ENCODE peak calls at places on chromosomes 2 and 18, in ten cellular contexts. O is nucleus accumbens; P is activated naive CD4-positive, alpha-beta T cell treated with anti-CD3 and anti-CD28 coated beads for 36 hours; J is NCI-H2081; Q is Calu3; A is stimulated activated CD8-positive, alpha-beta memory T cell treated with anti-CD3 and anti-CD28 coated beads, Interleukin-15, amount 100 ng/mL, for 1 hour; E is fibroblast of mammary gland; X is activated naive CD8-positive, alpha-beta T cell treated with anti-CD3 and anti-CD28 coated beads, Interleukin-2, amount 10 ng/mL, durations not matched to agents 7 days and 5 days; K is foreskin fibroblast; Z is HFFc6. M is an unnamed sample.

GRCh38 chr2:34475141-34475540 is 876.0 kb upstream of the FAM98A start:
- DNase-seq in E (no peak), O (no peak), Q (no peak), K (no peak), A (no peak), P (no peak), X (no peak), J (no peak), Z (no peak), M (no peak)

GRCh38 chr2:16392647-16393482 is 272.8 kb downstream of the CYRIA start:
- DNase-seq in Z (no peak), A (no peak), E (no peak), X (no peak), J (no peak), Q (no peak), K (no peak), P (no peak), O (no peak), M (no peak)

GRCh38 chr2:218811382-218811781 is 20.2 kb downstream of the PRKAG3 start:
- DNase-seq in O (no peak), K (no peak), A (no peak), X (no peak), Z (no peak), J (no peak), P (no peak), E (peak), Q (no peak), M (peak)

GRCh38 chr18:22872894-22873537 is 60.1 kb upstream of the RBBP8 start:
- DNase-seq in Q (no peak), X (no peak), A (no peak), P (no peak), Z (no peak), J (no peak), O (no peak), K (no peak), E (no peak), M (no peak)

GRCh38 chr18:60693426-60693825 is 320.9 kb upstream of the MC4R start:
- DNase-seq in Q (no peak), X (no peak), K (no peak), O (no peak), P (no peak), J (no peak), E (peak), A (no peak), Z (no peak), M (no peak)

GRCh38 chr2:51960846-51961335 is 929.0 kb upstream of the NRXN1 start:
- DNase-seq in A (no peak), K (no peak), Z (no peak), O (no peak), X (no peak), J (no peak), E (no peak), Q (no peak), P (no peak), M (no peak)

GRCh38 chr2:173400760-173401159 is 46.1 kb downstream of the CDCA7 start:
- DNase-seq in Q (peak), O (no peak), A (no peak), X (no peak), J (no peak), Z (no peak), K (no peak), E (peak), P (peak), M (no peak)

GRCh38 chr2:159246325-159246988 is 40.0 kb downstream of the WDSUB1 start:
- DNase-seq in O (no peak), X (no peak), E (no peak), J (no peak), A (no peak), P (no peak), K (no peak), Z (no peak), Q (no peak), M (no peak)

GRCh38 chr2:210224660-210225460 is at the start of gene ACADL:
- DNase-seq in Z (no peak), P (peak), K (peak), O (peak), A (no peak), Q (peak), E (peak), J (peak), X (peak), M (peak)

GRCh38 chr2:28544405-28544914 is 48.6 kb downstream of the PLB1 start:
- DNase-seq in Q (no peak), J (no peak), O (no peak), Z (no peak), A (no peak), X (no peak), P (no peak), K (no peak), E (no peak), M (no peak)

GRCh38 chr2:18311413-18311812 is 249.0 kb downstream of the RDH14 start:
- DNase-seq in P (no peak), O (no peak), Z (peak), J (peak), X (no peak), E (peak), Q (no peak), K (peak), A (no peak), M (no peak)

GRCh38 chr2:128633501-128633900 is 314.8 kb upstream of the HS6ST1 start:
- DNase-seq in X (no peak), J (no peak), Q (no peak), A (no peak), K (no peak), E (peak), Z (no peak), O (no peak), P (no peak), M (no peak)

GRCh38 chr2:198863655-198864054 is 594.1 kb downstream of the SATB2 start:
- DNase-seq in P (no peak), Q (no peak), Z (no peak), J (no peak), K (no peak), A (no peak), E (no peak), O (no peak), X (no peak), M (no peak)

GRCh38 chr2:181846359-181846758 is 45.2 kb upstream of the ITPRID2 start:
- DNase-seq in P (no peak), K (no peak), Z (no peak), Q (no peak), A (no peak), J (no peak), E (no peak), X (no peak), O (no peak), M (peak)

GRCh38 chr2:150169230-150169629 is 318.2 kb downstream of the RND3 start:
- DNase-seq in E (peak), A (no peak), K (peak), P (no peak), J (no peak), Z (peak), Q (no peak), O (no peak), X (no peak), M (no peak)

GRCh38 chr2:217489145-217489960 is 513.4 kb downstream of the TNS1 start:
- DNase-seq in O (no peak), A (no peak), J (peak), E (peak), P (no peak), Z (no peak), X (no peak), K (no peak), Q (no peak), M (no peak)

GRCh38 chr18:37582306-37582705 is 16.7 kb upstream of the CELF4 start:
- DNase-seq in J (no peak), O (no peak), P (no peak), K (no peak), X (no peak), E (no peak), Z (no peak), A (no peak), Q (no peak), M (no peak)

GRCh38 chr2:227402959-227403358 is 15.2 kb upstream of the SCYGR1 start:
- DNase-seq in O (no peak), Q (no peak), A (no peak), E (peak), Z (no peak), J (no peak), P (peak), X (no peak), K (no peak), M (no peak)

GRCh38 chr2:189553689-189554088 is 26.9 kb downstream of the SLC40A1 start:
- DNase-seq in Z (no peak), X (no peak), E (no peak), O (no peak), K (no peak), J (no peak), P (no peak), Q (no peak), A (no peak), M (no peak)

M was measured in HL-60.